ENCODE peak calls at places on chromosomes 12 and 14, in eight cellular contexts. H is H54, X is H1, O is NB4, M is Peyer's patch, K is spleen, D is tibial nerve, R is lower leg skin. P is an unnamed sample.
A peak's percentile ranks its signal among the peaks of the same experiment; 100 is the strongest.

GRCh38 chr12:96094201-96094600 is 58.8 kb upstream of the LTA4H start:
- DNase-seq in H (peak; percentile 67), X (no peak), O (peak; percentile 71), M (no peak), K (no peak), D (no peak), R (no peak), P (no peak)

GRCh38 chr14:36256131-36256801 is 64.2 kb downstream of the MBIP start:
- DNase-seq in H (no peak), X (no peak), O (peak; percentile 34), M (no peak), K (no peak), D (peak; percentile 58), R (no peak), P (peak; percentile 13)

GRCh38 chr12:124509676-124510300 is 57.6 kb downstream of the NCOR2 start:
- DNase-seq in H (no peak), X (no peak), O (peak; percentile 57), M (no peak), K (no peak), D (peak; percentile 77), R (peak; percentile 93), P (peak; percentile 55)

GRCh38 chr14:55438066-55438683 is 2.2 kb downstream of the TBPL2 start:
- DNase-seq in H (no peak), X (no peak), O (peak; percentile 49), M (peak; percentile 60), K (no peak), D (peak; percentile 25), R (no peak), P (no peak)

GRCh38 chr14:75430106-75430505 is 2.3 kb downstream of the JDP2 start:
- DNase-seq in H (no peak), X (no peak), O (peak; percentile 29), M (no peak), K (no peak), D (peak; percentile 62), R (peak; percentile 94), P (no peak)

GRCh38 chr14:24337144-24337823 is 2.4 kb upstream of the ADCY4 start:
- DNase-seq in H (no peak), X (no peak), O (no peak), M (no peak), K (no peak), D (no peak), R (no peak), P (no peak)

GRCh38 chr12:5478081-5478706 is 46.3 kb downstream of the NTF3 start:
- DNase-seq in H (no peak), X (no peak), O (no peak), M (no peak), K (no peak), D (no peak), R (no peak), P (no peak)

GRCh38 chr14:28651148-28651547 is 115.4 kb upstream of the FOXG1 start:
- DNase-seq in H (no peak), X (no peak), O (peak; percentile 2), M (no peak), K (no peak), D (no peak), R (no peak), P (no peak)

GRCh38 chr14:105087963-105088811 is 23.0 kb upstream of the GPR132 start:
- DNase-seq in H (peak; percentile 79), X (peak; percentile 74), O (peak; percentile 51), M (peak; percentile 55), K (peak; percentile 81), D (no peak), R (peak; percentile 89), P (peak; percentile 31)

GRCh38 chr12:716506-716905 is 35.9 kb upstream of the WNK1 start:
- DNase-seq in H (no peak), X (no peak), O (no peak), M (no peak), K (no peak), D (no peak), R (no peak), P (no peak)

GRCh38 chr14:91367173-91368171 is 50.1 kb downstream of the CCDC88C start:
- DNase-seq in H (peak; percentile 71), X (no peak), O (peak; percentile 52), M (peak; percentile 87), K (no peak), D (no peak), R (no peak), P (peak; percentile 77)

GRCh38 chr12:100794441-100795192 is at the start of gene ANO4:
- DNase-seq in H (no peak), X (peak; percentile 53), O (no peak), M (no peak), K (no peak), D (no peak), R (no peak), P (no peak)

GRCh38 chr12:18567787-18568186 is 170.0 kb downstream of the PLCZ1 start:
- DNase-seq in H (no peak), X (no peak), O (no peak), M (no peak), K (no peak), D (no peak), R (no peak), P (no peak)

GRCh38 chr14:100532154-100532915 is 54.9 kb downstream of the BEGAIN start:
- DNase-seq in H (no peak), X (no peak), O (peak; percentile 46), M (no peak), K (peak; percentile 21), D (peak; percentile 3), R (peak; percentile 79), P (no peak)

GRCh38 chr14:74821267-74821915 is 54.6 kb downstream of the PROX2 start:
- DNase-seq in H (no peak), X (no peak), O (no peak), M (no peak), K (no peak), D (no peak), R (no peak), P (no peak)

GRCh38 chr12:24039113-24039525 is 89.6 kb upstream of the SOX5 start:
- DNase-seq in H (no peak), X (no peak), O (no peak), M (no peak), K (no peak), D (no peak), R (no peak), P (no peak)

GRCh38 chr14:94058674-94059138 is 22.3 kb downstream of the DDX24 start:
- DNase-seq in H (no peak), X (no peak), O (no peak), M (no peak), K (peak; percentile 7), D (no peak), R (no peak), P (no peak)

GRCh38 chr12:117797202-117797601 is 171.6 kb downstream of the KSR2 start:
- DNase-seq in H (no peak), X (no peak), O (no peak), M (no peak), K (no peak), D (no peak), R (no peak), P (no peak)

GRCh38 chr14:30559638-30560071 is 697 bp downstream of the G2E3 start:
- DNase-seq in H (no peak), X (no peak), O (peak; percentile 47), M (no peak), K (no peak), D (no peak), R (no peak), P (no peak)

GRCh38 chr14:101353422-101353821 is 207.9 kb upstream of the DIO3 start:
- DNase-seq in H (no peak), X (peak; percentile 7), O (no peak), M (peak; percentile 4), K (no peak), D (no peak), R (peak; percentile 43), P (no peak)

GRCh38 chr14:77314043-77314442 is 6.6 kb downstream of the POMT2 start:
- DNase-seq in H (no peak), X (no peak), O (no peak), M (peak; percentile 54), K (no peak), D (no peak), R (peak; percentile 69), P (peak; percentile 34)

GRCh38 chr12:54689034-54689372 is 40.8 kb upstream of the DCD start:
- DNase-seq in H (no peak), X (no peak), O (no peak), M (no peak), K (no peak), D (no peak), R (no peak), P (no peak)

GRCh38 chr12:53625946-53626701 is at the start of gene ATF7:
- DNase-seq in H (peak; percentile 72), X (peak; percentile 99), O (peak; percentile 99), M (peak; percentile 98), K (peak; percentile 99), D (peak; percentile 98), R (peak; percentile 100), P (peak; percentile 99)
- TF ChIP-seq POLR2A in H (peak; percentile 71), X (peak; percentile 87), O (peak; percentile 95), M (no peak), K (no peak), D (peak; percentile 69), R (no peak), P (peak; percentile 60)

GRCh38 chr12:50283230-50283923 is at the start of gene LIMA1:
- DNase-seq in H (peak; percentile 86), X (peak; percentile 96), O (peak; percentile 91), M (peak; percentile 96), K (peak; percentile 96), D (peak; percentile 79), R (peak; percentile 97), P (peak; percentile 96)
- TF ChIP-seq POLR2A in H (peak; percentile 94), X (peak; percentile 94), O (peak; percentile 92), M (peak; percentile 93), K (peak; percentile 23), D (peak; percentile 52), R (no peak), P (peak; percentile 94)

GRCh38 chr12:89708793-89709156 is at the start of gene ATP2B1:
- DNase-seq in H (peak; percentile 63), X (peak; percentile 82), O (peak; percentile 95), M (peak; percentile 95), K (peak; percentile 99), D (peak; percentile 61), R (peak; percentile 97), P (peak; percentile 92)
- TF ChIP-seq POLR2A in H (peak; percentile 87), X (no peak), O (peak; percentile 79), M (peak; percentile 96), K (peak; percentile 97), D (peak; percentile 83), R (no peak), P (no peak)

DNA sequence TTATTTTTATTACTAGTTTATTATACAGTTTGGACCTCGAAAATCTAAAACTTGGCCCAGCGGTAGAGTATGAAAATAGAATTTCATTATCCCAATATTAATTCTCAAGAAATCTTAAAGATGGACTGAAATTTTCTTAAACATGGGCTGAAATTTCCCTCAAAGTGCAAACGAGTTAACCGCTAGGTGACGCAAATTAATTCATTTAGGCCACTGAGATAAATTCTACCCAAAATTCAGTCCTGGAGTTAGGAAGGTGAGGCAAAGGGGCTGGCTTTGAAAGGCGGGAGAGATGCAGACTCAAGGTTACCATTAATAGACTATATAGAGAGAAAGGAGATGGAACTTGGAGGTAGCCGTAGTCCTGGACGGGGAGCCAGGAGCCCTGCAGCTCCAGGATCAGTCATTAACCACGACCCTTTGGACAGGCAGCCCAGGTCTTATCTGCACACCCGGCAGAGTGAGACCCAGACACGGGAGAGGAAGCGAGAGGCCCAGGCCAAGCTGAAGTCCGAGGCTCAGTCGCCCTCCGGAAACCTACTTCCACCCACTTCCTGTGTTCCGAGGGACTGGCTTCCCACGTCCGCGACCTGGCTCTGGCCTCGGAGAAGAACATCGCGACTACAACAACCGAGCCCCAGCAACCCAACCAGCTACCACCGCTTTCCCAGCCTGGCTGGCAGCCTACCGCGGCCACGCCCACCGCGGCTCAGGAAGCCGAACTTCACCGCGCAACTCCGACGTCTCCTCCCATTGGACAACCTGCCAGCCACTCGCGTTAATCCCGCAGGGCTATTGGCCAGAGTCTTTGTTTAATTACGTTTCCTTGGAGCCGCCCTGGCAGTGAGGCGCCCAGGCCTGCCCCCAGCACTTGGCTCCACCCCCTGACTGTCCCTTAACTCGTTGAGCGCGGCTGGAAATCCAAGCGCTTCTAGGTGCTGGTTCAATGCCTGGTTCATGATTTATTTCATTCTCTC is at the start of gene EFCAB11:
- DNase-seq in H (peak; percentile 94), X (peak; percentile 93), O (peak; percentile 99), M (peak; percentile 98), K (peak; percentile 98), D (peak; percentile 97), R (peak; percentile 99), P (peak; percentile 97)
- TF ChIP-seq POLR2A in H (peak; percentile 89), X (peak; percentile 82), O (peak; percentile 65), M (no peak), K (peak; percentile 20), D (no peak), R (no peak), P (peak; percentile 41)

P was measured in transverse colon.